ENCODE peak calls at places on chromosomes 5 and 9, in eight cellular contexts. I is NCI-H146; S is Jurkat, Clone E6-1; P is CD8-positive, alpha-beta T cell; K is stomach; B is fibroblast of mammary gland; E is T-helper 9 cell; H is stimulated activated CD4-positive, alpha-beta T cell treated with anti-CD3 and anti-CD28 coated beads, Interleukin-15, amount 100 ng/mL, for 24 hours. U is an unnamed sample.

GRCh38 chr9:127245637-127246164 is 18.9 kb upstream of the GARNL3 start:
- DNase-seq in I (no peak), S (no peak), P (no peak), K (no peak), B (no peak), E (no peak), H (no peak), U (no peak)

GRCh38 chr5:171422495-171422894 is 3.0 kb downstream of the FGF18 start:
- DNase-seq in I (no peak), S (no peak), P (no peak), K (peak; percentile 14), B (no peak), E (no peak), H (no peak), U (no peak)

GRCh38 chr5:668299-668995 is 24.7 kb downstream of the TPPP start:
- DNase-seq in I (no peak), S (no peak), P (no peak), K (no peak), B (no peak), E (no peak), H (no peak), U (no peak)

GRCh38 chr5:140312067-140312790 is 9.3 kb upstream of the PFDN1 start:
- DNase-seq in I (no peak), S (no peak), P (no peak), K (peak; percentile 54), B (peak; percentile 99), E (no peak), H (no peak), U (peak; percentile 76)

GRCh38 chr5:7894860-7895259 is 25.9 kb downstream of the MTRR start:
- DNase-seq in I (no peak), S (no peak), P (no peak), K (no peak), B (no peak), E (no peak), H (no peak), U (no peak)

GRCh38 chr5:1448511-1449011 is 3.3 kb upstream of the SLC6A3 start:
- DNase-seq in I (no peak), S (no peak), P (no peak), K (peak; percentile 10), B (no peak), E (no peak), H (no peak), U (no peak)

GRCh38 chr5:78985407-78986223 is 505 bp upstream of the ARSB start:
- DNase-seq in I (peak; percentile 63), S (peak; percentile 22), P (no peak), K (peak; percentile 49), B (peak; percentile 56), E (peak; percentile 21), H (peak; percentile 75), U (peak; percentile 52)

GRCh38 chr5:59793000-59793399 is 100.5 kb downstream of the PDE4D start:
- DNase-seq in I (no peak), S (no peak), P (no peak), K (no peak), B (peak; percentile 96), E (no peak), H (no peak), U (no peak)

GRCh38 chr9:78189461-78189860 is 46.4 kb upstream of the CEP78 start:
- DNase-seq in I (no peak), S (no peak), P (no peak), K (no peak), B (peak; percentile 25), E (no peak), H (no peak), U (no peak)

GRCh38 chr5:139767960-139768359 is 27.6 kb upstream of the PSD2 start:
- DNase-seq in I (no peak), S (no peak), P (no peak), K (no peak), B (no peak), E (no peak), H (no peak), U (no peak)

GRCh38 chr5:91340532-91340931 is 42.6 kb downstream of the ARRDC3 start:
- DNase-seq in I (no peak), S (no peak), P (no peak), K (no peak), B (no peak), E (no peak), H (no peak), U (no peak)

GRCh38 chr9:74865177-74865576 is 22.5 kb downstream of the TRPM6 start:
- DNase-seq in I (no peak), S (no peak), P (no peak), K (no peak), B (no peak), E (no peak), H (no peak), U (peak; percentile 5)

GRCh38 chr5:73938280-73938937 is 312.4 kb downstream of the ARHGEF28 start:
- DNase-seq in I (no peak), S (no peak), P (no peak), K (no peak), B (peak; percentile 94), E (no peak), H (no peak), U (no peak)

GRCh38 chr5:124696898-124697297 is 49.5 kb downstream of the ZNF608 start:
- DNase-seq in I (no peak), S (no peak), P (no peak), K (no peak), B (no peak), E (no peak), H (no peak), U (no peak)

GRCh38 chr9:80699551-80699998 is 989.8 kb downstream of the TLE1 start:
- DNase-seq in I (no peak), S (no peak), P (no peak), K (no peak), B (peak; percentile 54), E (no peak), H (no peak), U (no peak)

GRCh38 chr5:43572357-43572756 is 15.5 kb upstream of the PAIP1 start:
- DNase-seq in I (no peak), S (no peak), P (no peak), K (no peak), B (no peak), E (no peak), H (no peak), U (no peak)

GRCh38 chr9:5422276-5422675 is 15.4 kb downstream of the PLGRKT start:
- DNase-seq in I (no peak), S (no peak), P (no peak), K (no peak), B (no peak), E (no peak), H (no peak), U (no peak)

GRCh38 chr9:14883310-14883944 is 26.8 kb downstream of the FREM1 start:
- DNase-seq in I (no peak), S (no peak), P (no peak), K (no peak), B (no peak), E (no peak), H (no peak), U (no peak)

GRCh38 chr5:74575741-74576538 is 64.6 kb downstream of the ENC1 start:
- DNase-seq in I (no peak), S (no peak), P (no peak), K (no peak), B (peak; percentile 90), E (no peak), H (peak; percentile 42), U (no peak)

GRCh38 chr9:136193127-136193890 is 11.6 kb downstream of the LHX3 start:
- DNase-seq in I (no peak), S (no peak), P (no peak), K (no peak), B (no peak), E (no peak), H (no peak), U (no peak)

GRCh38 chr5:137155621-137156020 is 343.5 kb downstream of the SPOCK1 start:
- DNase-seq in I (peak; percentile 27), S (no peak), P (no peak), K (no peak), B (no peak), E (no peak), H (no peak), U (no peak)

GRCh38 chr9:92325991-92326500 is 293 bp downstream of the CENPP start:
- DNase-seq in I (peak; percentile 41), S (no peak), P (no peak), K (no peak), B (peak; percentile 15), E (no peak), H (no peak), U (peak; percentile 49)

GRCh38 chr5:157253547-157253946 is 12.4 kb upstream of the CYFIP2 start:
- DNase-seq in I (peak; percentile 37), S (no peak), P (no peak), K (peak; percentile 47), B (peak; percentile 63), E (no peak), H (no peak), U (peak; percentile 61)

GRCh38 chr9:3963266-3964019 is 336.4 kb downstream of the GLIS3 start:
- DNase-seq in I (no peak), S (no peak), P (no peak), K (peak; percentile 26), B (peak; percentile 94), E (no peak), H (no peak), U (no peak)

GRCh38 chr9:99801775-99802174 is 19.9 kb upstream of the NR4A3 start:
- DNase-seq in I (no peak), S (no peak), P (no peak), K (no peak), B (no peak), E (no peak), H (no peak), U (no peak)

GRCh38 chr9:37967272-37967581 is 63.3 kb upstream of the SLC25A51 start:
- DNase-seq in I (no peak), S (no peak), P (no peak), K (no peak), B (peak; percentile 10), E (no peak), H (no peak), U (no peak)

GRCh38 chr9:26329974-26330373 is 562.6 kb downstream of the CAAP1 start:
- DNase-seq in I (no peak), S (no peak), P (no peak), K (no peak), B (no peak), E (no peak), H (no peak), U (no peak)

GRCh38 chr5:171493646-171494393 is 74.4 kb downstream of the FGF18 start:
- DNase-seq in I (no peak), S (no peak), P (no peak), K (no peak), B (no peak), E (no peak), H (no peak), U (no peak)

GRCh38 chr5:26482076-26482816 is 556.1 kb downstream of the CDH9 start:
- DNase-seq in I (no peak), S (no peak), P (no peak), K (no peak), B (no peak), E (no peak), H (no peak), U (peak; percentile 17)

GRCh38 chr9:99353408-99353807 is 131.3 kb downstream of the SEC61B start:
- DNase-seq in I (no peak), S (no peak), P (no peak), K (no peak), B (peak; percentile 99), E (no peak), H (no peak), U (no peak)

GRCh38 chr9:35322075-35322885 is 160.5 kb downstream of the UNC13B start:
- DNase-seq in I (no peak), S (no peak), P (no peak), K (no peak), B (peak; percentile 47), E (no peak), H (no peak), U (no peak)

GRCh38 chr5:98517559-98517958 is 255.9 kb upstream of the RGMB start:
- DNase-seq in I (no peak), S (no peak), P (no peak), K (no peak), B (no peak), E (no peak), H (no peak), U (no peak)

U was measured in Kasumi-1.